ENCODE peak calls at places on chromosomes 6 and 20, in seven cellular contexts. F is BJ, R is endothelial cell of umbilical vein, V is IMR-90, Q is testis, D is cardiac muscle cell, M is stomach. O is an unnamed sample. For H3K27me3, the result is how much of the 10 kb centered on the place peaks cover.

GRCh38 chr6:31299511-31299910 is 27.6 kb upstream of the HLA-C start:
- DNase-seq in Q (no peak), V (no peak), R (no peak), M (no peak), F (no peak), D (no peak), O (no peak)

GRCh38 chr20:8331740-8332412 is 199.8 kb downstream of the PLCB1 start:
- DNase-seq in R (no peak), Q (no peak), M (no peak), V (peak), F (peak), D (no peak), O (no peak)

GRCh38 chr20:32893878-32894483 is 35.3 kb downstream of the EFCAB8 start:
- DNase-seq in Q (peak), M (no peak), D (peak), F (no peak), R (no peak), V (peak), O (no peak)

GRCh38 chr6:24440897-24441598 is 38.3 kb downstream of the MRS2 start:
- DNase-seq in M (no peak), Q (no peak), D (no peak), R (no peak), V (no peak), F (no peak), O (no peak)

GRCh38 chr6:100485268-100485667 is 20.5 kb upstream of the SIM1 start:
- DNase-seq in V (no peak), D (no peak), M (no peak), F (no peak), R (no peak), Q (no peak), O (no peak)

GRCh38 chr20:60108397-60108796 is 150.2 kb downstream of the CDH26 start:
- DNase-seq in Q (no peak), F (no peak), R (no peak), V (peak), D (no peak), M (no peak), O (no peak)

GRCh38 chr6:110628330-110628729 is 151.9 kb upstream of the SLC22A16 start:
- DNase-seq in M (no peak), D (no peak), F (peak), R (no peak), V (peak), Q (no peak), O (no peak)

GRCh38 chr6:17633465-17634188 is 33.5 kb downstream of the FAM8A1 start:
- DNase-seq in F (no peak), D (no peak), M (no peak), Q (no peak), R (no peak), V (no peak), O (no peak)

GRCh38 chr6:33983109-33983475 is 162.8 kb downstream of the GRM4 start:
- DNase-seq in Q (peak), M (peak), R (no peak), D (no peak), V (peak), F (no peak), O (no peak)
- TF ChIP-seq CTCF in Q (no peak), M (peak), R (no peak), D (no peak), V (no peak), F (no peak), O (no peak)

GRCh38 chr6:2641044-2641673 is 109.6 kb downstream of the MYLK4 start:
- DNase-seq in F (no peak), M (no peak), V (no peak), R (no peak), Q (no peak), D (no peak), O (no peak)
- H3K27me3 ChIP-seq in F (under half), M (under half), V (under half), R (under half), Q (under half), D (under half), O (under half)

GRCh38 chr6:51753635-51754034 is 333.8 kb downstream of the PKHD1 start:
- DNase-seq in F (no peak), M (peak), V (no peak), R (no peak), D (peak), Q (peak), O (no peak)
- TF ChIP-seq CTCF in F (no peak), M (no peak), V (no peak), R (no peak), D (no peak), Q (peak), O (no peak)

GRCh38 chr6:10883312-10884244 is 1.7 kb upstream of the GCM2 start:
- DNase-seq in Q (no peak), V (no peak), F (no peak), M (no peak), R (no peak), D (no peak), O (no peak)
- H3K27me3 ChIP-seq in Q (under half), V (half or more), F (under half), M (under half), R (half or more), D (half or more), O (under half)

DNA sequence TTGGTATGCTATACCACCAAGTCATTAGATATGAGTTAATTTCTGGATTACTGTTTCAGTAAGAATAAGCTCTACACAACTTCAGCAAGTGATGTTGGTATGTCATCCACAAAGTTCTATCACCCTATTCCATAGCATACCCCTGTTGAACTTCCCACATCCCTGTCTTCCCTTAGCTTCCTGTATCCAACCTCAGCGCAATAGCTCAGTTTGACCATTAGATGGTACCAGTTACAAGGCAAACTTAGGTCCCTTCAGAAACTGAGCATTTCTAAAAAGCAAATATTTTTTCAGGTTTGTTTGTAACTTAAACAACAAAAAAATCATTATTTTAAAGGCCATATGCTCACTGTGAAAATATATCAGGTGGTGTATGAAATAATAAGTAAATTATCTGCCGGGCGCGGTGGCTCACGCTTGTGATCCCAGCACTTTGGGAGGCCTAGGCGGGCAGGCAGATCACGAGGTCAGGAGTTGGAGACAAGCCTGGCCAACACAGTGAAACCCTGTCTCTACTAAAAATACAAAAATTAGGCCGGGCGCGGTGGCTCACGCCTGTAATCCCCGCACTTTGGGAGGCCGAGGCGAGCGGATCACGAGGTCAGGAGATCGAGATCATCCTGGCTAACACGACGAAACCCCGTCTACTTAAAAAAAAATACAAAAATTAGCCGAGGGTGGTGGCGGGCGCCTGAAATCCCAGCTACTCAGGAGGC is 8.8 kb upstream of the MOG start:
- DNase-seq in M (no peak), V (peak), R (peak), D (peak), F (no peak), Q (no peak), O (no peak)
- TF ChIP-seq CTCF in M (peak), V (peak), R (peak), D (peak), F (peak), Q (peak), O (no peak)

GRCh38 chr20:61699184-61700066 is 366.3 kb downstream of the TAF4 start:
- DNase-seq in F (no peak), V (no peak), M (no peak), R (no peak), D (peak), Q (no peak), O (no peak)
- H3K27me3 ChIP-seq in F (under half), V (under half), M (under half), R (under half), D (under half), Q (under half), O (under half)